ENCODE peak calls at places on chromosomes 6 and 20, in eight cellular contexts. One of them, this sample, is unnamed.

GRCh38 chr6:117781550-117781949 is 106.3 kb downstream of the NUS1 start:
- DNase-seq in fibroblast of lung: no peak
- DNase-seq in activated CD8-positive, alpha-beta memory T cell treated with anti-CD3 and anti-CD28 coated beads, Interleukin-2, amount 10 ng/mL, durations not matched to agents 7 days and 5 days: no peak
- DNase-seq in D341Med: no peak
- DNase-seq in aorta: no peak
- DNase-seq in lung: no peak
- DNase-seq in CD8-positive, alpha-beta memory T cell: no peak
- DNase-seq in AG04450: no peak
- DNase-seq in this sample: no peak

GRCh38 chr6:123323419-123324329 is 313.1 kb downstream of the TRDN start:
- DNase-seq in fibroblast of lung: peak
- DNase-seq in activated CD8-positive, alpha-beta memory T cell treated with anti-CD3 and anti-CD28 coated beads, Interleukin-2, amount 10 ng/mL, durations not matched to agents 7 days and 5 days: no peak
- DNase-seq in D341Med: no peak
- DNase-seq in aorta: no peak
- DNase-seq in lung: no peak
- DNase-seq in CD8-positive, alpha-beta memory T cell: no peak
- DNase-seq in AG04450: no peak
- DNase-seq in this sample: no peak

GRCh38 chr20:33672426-33673114 is 1.7 kb downstream of the NECAB3 start:
- DNase-seq in fibroblast of lung: no peak
- DNase-seq in activated CD8-positive, alpha-beta memory T cell treated with anti-CD3 and anti-CD28 coated beads, Interleukin-2, amount 10 ng/mL, durations not matched to agents 7 days and 5 days: no peak
- DNase-seq in D341Med: peak
- DNase-seq in aorta: no peak
- DNase-seq in lung: no peak
- DNase-seq in CD8-positive, alpha-beta memory T cell: no peak
- DNase-seq in AG04450: no peak
- DNase-seq in this sample: no peak

GRCh38 chr20:54062812-54063280 is 7.5 kb downstream of the BCAS1 start:
- DNase-seq in fibroblast of lung: peak
- DNase-seq in activated CD8-positive, alpha-beta memory T cell treated with anti-CD3 and anti-CD28 coated beads, Interleukin-2, amount 10 ng/mL, durations not matched to agents 7 days and 5 days: no peak
- DNase-seq in D341Med: peak
- DNase-seq in aorta: no peak
- DNase-seq in lung: no peak
- DNase-seq in CD8-positive, alpha-beta memory T cell: peak
- DNase-seq in AG04450: no peak
- DNase-seq in this sample: no peak

GRCh38 chr20:22775256-22775655 is 190.9 kb upstream of the FOXA2 start:
- DNase-seq in fibroblast of lung: no peak
- DNase-seq in activated CD8-positive, alpha-beta memory T cell treated with anti-CD3 and anti-CD28 coated beads, Interleukin-2, amount 10 ng/mL, durations not matched to agents 7 days and 5 days: no peak
- DNase-seq in D341Med: no peak
- DNase-seq in aorta: no peak
- DNase-seq in lung: no peak
- DNase-seq in CD8-positive, alpha-beta memory T cell: no peak
- DNase-seq in AG04450: no peak
- DNase-seq in this sample: no peak

GRCh38 chr6:31092769-31093505 is 19.4 kb downstream of the C6orf15 start:
- DNase-seq in fibroblast of lung: no peak
- DNase-seq in activated CD8-positive, alpha-beta memory T cell treated with anti-CD3 and anti-CD28 coated beads, Interleukin-2, amount 10 ng/mL, durations not matched to agents 7 days and 5 days: no peak
- DNase-seq in D341Med: no peak
- DNase-seq in aorta: no peak
- DNase-seq in lung: no peak
- DNase-seq in CD8-positive, alpha-beta memory T cell: no peak
- DNase-seq in AG04450: no peak
- DNase-seq in this sample: no peak

GRCh38 chr6:160279850-160280249 is 21.2 kb upstream of the SLC22A2 start:
- DNase-seq in fibroblast of lung: peak
- DNase-seq in activated CD8-positive, alpha-beta memory T cell treated with anti-CD3 and anti-CD28 coated beads, Interleukin-2, amount 10 ng/mL, durations not matched to agents 7 days and 5 days: no peak
- DNase-seq in D341Med: no peak
- DNase-seq in aorta: no peak
- DNase-seq in lung: no peak
- DNase-seq in CD8-positive, alpha-beta memory T cell: no peak
- DNase-seq in AG04450: no peak
- DNase-seq in this sample: no peak

GRCh38 chr6:54874349-54875048 is 27.9 kb downstream of the FAM83B start:
- DNase-seq in fibroblast of lung: no peak
- DNase-seq in activated CD8-positive, alpha-beta memory T cell treated with anti-CD3 and anti-CD28 coated beads, Interleukin-2, amount 10 ng/mL, durations not matched to agents 7 days and 5 days: no peak
- DNase-seq in D341Med: no peak
- DNase-seq in aorta: no peak
- DNase-seq in lung: no peak
- DNase-seq in CD8-positive, alpha-beta memory T cell: no peak
- DNase-seq in AG04450: no peak
- DNase-seq in this sample: no peak

GRCh38 chr6:137581019-137581707 is 87.0 kb upstream of the OLIG3 start:
- DNase-seq in fibroblast of lung: no peak
- DNase-seq in activated CD8-positive, alpha-beta memory T cell treated with anti-CD3 and anti-CD28 coated beads, Interleukin-2, amount 10 ng/mL, durations not matched to agents 7 days and 5 days: no peak
- DNase-seq in D341Med: no peak
- DNase-seq in aorta: no peak
- DNase-seq in lung: no peak
- DNase-seq in CD8-positive, alpha-beta memory T cell: no peak
- DNase-seq in AG04450: no peak
- DNase-seq in this sample: no peak

GRCh38 chr20:1868856-1869255 is 26.4 kb upstream of the SIRPA start:
- DNase-seq in fibroblast of lung: peak
- DNase-seq in activated CD8-positive, alpha-beta memory T cell treated with anti-CD3 and anti-CD28 coated beads, Interleukin-2, amount 10 ng/mL, durations not matched to agents 7 days and 5 days: no peak
- DNase-seq in D341Med: no peak
- DNase-seq in aorta: no peak
- DNase-seq in lung: no peak
- DNase-seq in CD8-positive, alpha-beta memory T cell: no peak
- DNase-seq in AG04450: no peak
- DNase-seq in this sample: no peak

GRCh38 chr20:41051426-41051825 is 22.8 kb downstream of the TOP1 start:
- DNase-seq in fibroblast of lung: no peak
- DNase-seq in activated CD8-positive, alpha-beta memory T cell treated with anti-CD3 and anti-CD28 coated beads, Interleukin-2, amount 10 ng/mL, durations not matched to agents 7 days and 5 days: no peak
- DNase-seq in D341Med: no peak
- DNase-seq in aorta: no peak
- DNase-seq in lung: no peak
- DNase-seq in CD8-positive, alpha-beta memory T cell: no peak
- DNase-seq in AG04450: no peak
- DNase-seq in this sample: no peak

GRCh38 chr20:63230800-63231268 is 4.9 kb upstream of the BIRC7 start:
- DNase-seq in fibroblast of lung: peak
- DNase-seq in activated CD8-positive, alpha-beta memory T cell treated with anti-CD3 and anti-CD28 coated beads, Interleukin-2, amount 10 ng/mL, durations not matched to agents 7 days and 5 days: no peak
- DNase-seq in D341Med: no peak
- DNase-seq in aorta: peak
- DNase-seq in lung: no peak
- DNase-seq in CD8-positive, alpha-beta memory T cell: no peak
- DNase-seq in AG04450: no peak
- DNase-seq in this sample: peak

GRCh38 chr20:25859649-25860530 is 163.2 kb upstream of the ZNF337 start:
- DNase-seq in fibroblast of lung: peak
- DNase-seq in activated CD8-positive, alpha-beta memory T cell treated with anti-CD3 and anti-CD28 coated beads, Interleukin-2, amount 10 ng/mL, durations not matched to agents 7 days and 5 days: peak
- DNase-seq in D341Med: peak
- DNase-seq in aorta: peak
- DNase-seq in lung: peak
- DNase-seq in CD8-positive, alpha-beta memory T cell: peak
- DNase-seq in AG04450: no peak
- DNase-seq in this sample: peak

GRCh38 chr20:64025826-64026412 is 10.1 kb upstream of the C20orf204 start:
- DNase-seq in fibroblast of lung: no peak
- DNase-seq in activated CD8-positive, alpha-beta memory T cell treated with anti-CD3 and anti-CD28 coated beads, Interleukin-2, amount 10 ng/mL, durations not matched to agents 7 days and 5 days: no peak
- DNase-seq in D341Med: no peak
- DNase-seq in aorta: peak
- DNase-seq in lung: no peak
- DNase-seq in CD8-positive, alpha-beta memory T cell: no peak
- DNase-seq in AG04450: no peak
- DNase-seq in this sample: no peak

GRCh38 chr20:56778765-56779195 is 149.7 kb downstream of the TFAP2C start:
- DNase-seq in fibroblast of lung: peak
- DNase-seq in activated CD8-positive, alpha-beta memory T cell treated with anti-CD3 and anti-CD28 coated beads, Interleukin-2, amount 10 ng/mL, durations not matched to agents 7 days and 5 days: no peak
- DNase-seq in D341Med: no peak
- DNase-seq in aorta: no peak
- DNase-seq in lung: no peak
- DNase-seq in CD8-positive, alpha-beta memory T cell: no peak
- DNase-seq in AG04450: no peak
- DNase-seq in this sample: no peak

GRCh38 chr6:99064769-99065168 is 117.0 kb upstream of the FBXL4 start:
- DNase-seq in fibroblast of lung: no peak
- DNase-seq in activated CD8-positive, alpha-beta memory T cell treated with anti-CD3 and anti-CD28 coated beads, Interleukin-2, amount 10 ng/mL, durations not matched to agents 7 days and 5 days: no peak
- DNase-seq in D341Med: no peak
- DNase-seq in aorta: no peak
- DNase-seq in lung: no peak
- DNase-seq in CD8-positive, alpha-beta memory T cell: no peak
- DNase-seq in AG04450: no peak
- DNase-seq in this sample: no peak

GRCh38 chr6:6790891-6791290 is 202.4 kb downstream of the LY86 start:
- DNase-seq in fibroblast of lung: peak
- DNase-seq in activated CD8-positive, alpha-beta memory T cell treated with anti-CD3 and anti-CD28 coated beads, Interleukin-2, amount 10 ng/mL, durations not matched to agents 7 days and 5 days: no peak
- DNase-seq in D341Med: no peak
- DNase-seq in aorta: no peak
- DNase-seq in lung: no peak
- DNase-seq in CD8-positive, alpha-beta memory T cell: no peak
- DNase-seq in AG04450: no peak
- DNase-seq in this sample: no peak

GRCh38 chr20:3727333-3728035 is 5.0 kb upstream of the HSPA12B start:
- DNase-seq in fibroblast of lung: peak
- DNase-seq in activated CD8-positive, alpha-beta memory T cell treated with anti-CD3 and anti-CD28 coated beads, Interleukin-2, amount 10 ng/mL, durations not matched to agents 7 days and 5 days: no peak
- DNase-seq in D341Med: no peak
- DNase-seq in aorta: no peak
- DNase-seq in lung: no peak
- DNase-seq in CD8-positive, alpha-beta memory T cell: no peak
- DNase-seq in AG04450: no peak
- DNase-seq in this sample: no peak

GRCh38 chr20:23368316-23369110 is 6.5 kb downstream of the GZF1 start:
- DNase-seq in fibroblast of lung: no peak
- DNase-seq in activated CD8-positive, alpha-beta memory T cell treated with anti-CD3 and anti-CD28 coated beads, Interleukin-2, amount 10 ng/mL, durations not matched to agents 7 days and 5 days: no peak
- DNase-seq in D341Med: no peak
- DNase-seq in aorta: no peak
- DNase-seq in lung: no peak
- DNase-seq in CD8-positive, alpha-beta memory T cell: no peak
- DNase-seq in AG04450: no peak
- DNase-seq in this sample: no peak

GRCh38 chr6:7137335-7138106 is 29.8 kb downstream of the RREB1 start:
- DNase-seq in fibroblast of lung: peak
- DNase-seq in activated CD8-positive, alpha-beta memory T cell treated with anti-CD3 and anti-CD28 coated beads, Interleukin-2, amount 10 ng/mL, durations not matched to agents 7 days and 5 days: peak
- DNase-seq in D341Med: no peak
- DNase-seq in aorta: peak
- DNase-seq in lung: no peak
- DNase-seq in CD8-positive, alpha-beta memory T cell: peak
- DNase-seq in AG04450: no peak
- DNase-seq in this sample: peak

GRCh38 chr6:143941852-143942627 is 66.0 kb downstream of the PLAGL1 start:
- DNase-seq in fibroblast of lung: peak
- DNase-seq in activated CD8-positive, alpha-beta memory T cell treated with anti-CD3 and anti-CD28 coated beads, Interleukin-2, amount 10 ng/mL, durations not matched to agents 7 days and 5 days: peak
- DNase-seq in D341Med: peak
- DNase-seq in aorta: peak
- DNase-seq in lung: peak
- DNase-seq in CD8-positive, alpha-beta memory T cell: peak
- DNase-seq in AG04450: no peak
- DNase-seq in this sample: peak

GRCh38 chr6:13536796-13537526 is 37.4 kb upstream of the SIRT5 start:
- DNase-seq in fibroblast of lung: peak
- DNase-seq in activated CD8-positive, alpha-beta memory T cell treated with anti-CD3 and anti-CD28 coated beads, Interleukin-2, amount 10 ng/mL, durations not matched to agents 7 days and 5 days: no peak
- DNase-seq in D341Med: no peak
- DNase-seq in aorta: no peak
- DNase-seq in lung: no peak
- DNase-seq in CD8-positive, alpha-beta memory T cell: no peak
- DNase-seq in AG04450: no peak
- DNase-seq in this sample: no peak

GRCh38 chr20:63126876-63127699 is 88.8 kb downstream of the YTHDF1 start:
- DNase-seq in fibroblast of lung: no peak
- DNase-seq in activated CD8-positive, alpha-beta memory T cell treated with anti-CD3 and anti-CD28 coated beads, Interleukin-2, amount 10 ng/mL, durations not matched to agents 7 days and 5 days: no peak
- DNase-seq in D341Med: no peak
- DNase-seq in aorta: peak
- DNase-seq in lung: no peak
- DNase-seq in CD8-positive, alpha-beta memory T cell: no peak
- DNase-seq in AG04450: no peak
- DNase-seq in this sample: no peak

GRCh38 chr20:11112837-11113236 is 439.0 kb upstream of the JAG1 start:
- DNase-seq in fibroblast of lung: peak
- DNase-seq in activated CD8-positive, alpha-beta memory T cell treated with anti-CD3 and anti-CD28 coated beads, Interleukin-2, amount 10 ng/mL, durations not matched to agents 7 days and 5 days: no peak
- DNase-seq in D341Med: no peak
- DNase-seq in aorta: no peak
- DNase-seq in lung: no peak
- DNase-seq in CD8-positive, alpha-beta memory T cell: no peak
- DNase-seq in AG04450: no peak
- DNase-seq in this sample: no peak

GRCh38 chr6:38167598-38167997 is 348.1 kb downstream of the ZFAND3 start:
- DNase-seq in fibroblast of lung: no peak
- DNase-seq in activated CD8-positive, alpha-beta memory T cell treated with anti-CD3 and anti-CD28 coated beads, Interleukin-2, amount 10 ng/mL, durations not matched to agents 7 days and 5 days: no peak
- DNase-seq in D341Med: no peak
- DNase-seq in aorta: no peak
- DNase-seq in lung: no peak
- DNase-seq in CD8-positive, alpha-beta memory T cell: no peak
- DNase-seq in AG04450: no peak
- DNase-seq in this sample: no peak

GRCh38 chr20:23455641-23456040 is 3.0 kb upstream of the CST11 start:
- DNase-seq in fibroblast of lung: no peak
- DNase-seq in activated CD8-positive, alpha-beta memory T cell treated with anti-CD3 and anti-CD28 coated beads, Interleukin-2, amount 10 ng/mL, durations not matched to agents 7 days and 5 days: no peak
- DNase-seq in D341Med: no peak
- DNase-seq in aorta: no peak
- DNase-seq in lung: no peak
- DNase-seq in CD8-positive, alpha-beta memory T cell: no peak
- DNase-seq in AG04450: no peak
- DNase-seq in this sample: no peak

GRCh38 chr6:35068644-35069043 is 72.5 kb downstream of the TCP11 start:
- DNase-seq in fibroblast of lung: no peak
- DNase-seq in activated CD8-positive, alpha-beta memory T cell treated with anti-CD3 and anti-CD28 coated beads, Interleukin-2, amount 10 ng/mL, durations not matched to agents 7 days and 5 days: no peak
- DNase-seq in D341Med: no peak
- DNase-seq in aorta: no peak
- DNase-seq in lung: no peak
- DNase-seq in CD8-positive, alpha-beta memory T cell: no peak
- DNase-seq in AG04450: no peak
- DNase-seq in this sample: no peak

GRCh38 chr6:7649037-7649810 is 59.2 kb downstream of the SNRNP48 start:
- DNase-seq in fibroblast of lung: no peak
- DNase-seq in activated CD8-positive, alpha-beta memory T cell treated with anti-CD3 and anti-CD28 coated beads, Interleukin-2, amount 10 ng/mL, durations not matched to agents 7 days and 5 days: no peak
- DNase-seq in D341Med: no peak
- DNase-seq in aorta: no peak
- DNase-seq in lung: no peak
- DNase-seq in CD8-positive, alpha-beta memory T cell: no peak
- DNase-seq in AG04450: no peak
- DNase-seq in this sample: no peak

GRCh38 chr20:61310954-61311353 is 58.9 kb downstream of the CDH4 start:
- DNase-seq in fibroblast of lung: no peak
- DNase-seq in activated CD8-positive, alpha-beta memory T cell treated with anti-CD3 and anti-CD28 coated beads, Interleukin-2, amount 10 ng/mL, durations not matched to agents 7 days and 5 days: no peak
- DNase-seq in D341Med: no peak
- DNase-seq in aorta: no peak
- DNase-seq in lung: no peak
- DNase-seq in CD8-positive, alpha-beta memory T cell: no peak
- DNase-seq in AG04450: no peak
- DNase-seq in this sample: no peak

GRCh38 chr6:12605888-12606345 is 110.7 kb upstream of the PHACTR1 start:
- DNase-seq in fibroblast of lung: peak
- DNase-seq in activated CD8-positive, alpha-beta memory T cell treated with anti-CD3 and anti-CD28 coated beads, Interleukin-2, amount 10 ng/mL, durations not matched to agents 7 days and 5 days: peak
- DNase-seq in D341Med: peak
- DNase-seq in aorta: no peak
- DNase-seq in lung: peak
- DNase-seq in CD8-positive, alpha-beta memory T cell: peak
- DNase-seq in AG04450: peak
- DNase-seq in this sample: peak

GRCh38 chr6:148258868-148259267 is 83.8 kb upstream of the SASH1 start:
- DNase-seq in fibroblast of lung: no peak
- DNase-seq in activated CD8-positive, alpha-beta memory T cell treated with anti-CD3 and anti-CD28 coated beads, Interleukin-2, amount 10 ng/mL, durations not matched to agents 7 days and 5 days: no peak
- DNase-seq in D341Med: no peak
- DNase-seq in aorta: no peak
- DNase-seq in lung: no peak
- DNase-seq in CD8-positive, alpha-beta memory T cell: no peak
- DNase-seq in AG04450: no peak
- DNase-seq in this sample: no peak

GRCh38 chr6:154653385-154653784 is 79.8 kb upstream of the SCAF8 start:
- DNase-seq in fibroblast of lung: peak
- DNase-seq in activated CD8-positive, alpha-beta memory T cell treated with anti-CD3 and anti-CD28 coated beads, Interleukin-2, amount 10 ng/mL, durations not matched to agents 7 days and 5 days: no peak
- DNase-seq in D341Med: no peak
- DNase-seq in aorta: no peak
- DNase-seq in lung: no peak
- DNase-seq in CD8-positive, alpha-beta memory T cell: no peak
- DNase-seq in AG04450: no peak
- DNase-seq in this sample: no peak

GRCh38 chr20:16661738-16662137 is 68.1 kb upstream of the SNRPB2 start:
- DNase-seq in fibroblast of lung: peak
- DNase-seq in activated CD8-positive, alpha-beta memory T cell treated with anti-CD3 and anti-CD28 coated beads, Interleukin-2, amount 10 ng/mL, durations not matched to agents 7 days and 5 days: no peak
- DNase-seq in D341Med: no peak
- DNase-seq in aorta: no peak
- DNase-seq in lung: no peak
- DNase-seq in CD8-positive, alpha-beta memory T cell: no peak
- DNase-seq in AG04450: no peak
- DNase-seq in this sample: no peak

GRCh38 chr6:25181923-25182322 is 97.3 kb upstream of the CARMIL1 start:
- DNase-seq in fibroblast of lung: peak
- DNase-seq in activated CD8-positive, alpha-beta memory T cell treated with anti-CD3 and anti-CD28 coated beads, Interleukin-2, amount 10 ng/mL, durations not matched to agents 7 days and 5 days: no peak
- DNase-seq in D341Med: no peak
- DNase-seq in aorta: no peak
- DNase-seq in lung: no peak
- DNase-seq in CD8-positive, alpha-beta memory T cell: no peak
- DNase-seq in AG04450: no peak
- DNase-seq in this sample: no peak

This sample was measured in colonic mucosa.